ENCODE peak calls at places on chromosomes 7 and 10, in seven cellular contexts. One of them, this sample, is unnamed.

GRCh38 chr10:110533149-110533548 is 34.3 kb upstream of the SMC3 start:
- DNase-seq in heart right ventricle: no peak
- DNase-seq in kidney epithelial cell: no peak
- DNase-seq in HCT116: no peak
- DNase-seq in AG09309: no peak
- DNase-seq in RWPE1: no peak
- DNase-seq in endothelial cell: no peak
- DNase-seq in this sample: no peak

GRCh38 chr10:87734987-87735827 is 75.5 kb downstream of the PAPSS2 start:
- DNase-seq in heart right ventricle: no peak
- DNase-seq in kidney epithelial cell: no peak
- DNase-seq in HCT116: peak; percentile 29
- DNase-seq in AG09309: peak; percentile 16
- DNase-seq in RWPE1: peak; percentile 61
- DNase-seq in endothelial cell: peak; percentile 33
- DNase-seq in this sample: peak; percentile 6

GRCh38 chr7:18754766-18755165 is 259.2 kb downstream of the HDAC9 start:
- DNase-seq in heart right ventricle: no peak
- DNase-seq in kidney epithelial cell: no peak
- DNase-seq in HCT116: no peak
- DNase-seq in AG09309: no peak
- DNase-seq in RWPE1: no peak
- DNase-seq in endothelial cell: no peak
- DNase-seq in this sample: no peak

GRCh38 chr7:130069179-130069977 is 956 bp upstream of the KLHDC10 start:
- DNase-seq in heart right ventricle: no peak
- DNase-seq in kidney epithelial cell: no peak
- DNase-seq in HCT116: no peak
- DNase-seq in AG09309: no peak
- DNase-seq in RWPE1: no peak
- DNase-seq in endothelial cell: no peak
- DNase-seq in this sample: no peak

GRCh38 chr7:129884495-129884894 is 68.3 kb downstream of the UBE2H start:
- DNase-seq in heart right ventricle: no peak
- DNase-seq in kidney epithelial cell: no peak
- DNase-seq in HCT116: no peak
- DNase-seq in AG09309: no peak
- DNase-seq in RWPE1: no peak
- DNase-seq in endothelial cell: no peak
- DNase-seq in this sample: no peak

GRCh38 chr7:22001345-22002004 is 55.8 kb upstream of the CDCA7L start:
- DNase-seq in heart right ventricle: no peak
- DNase-seq in kidney epithelial cell: peak; percentile 32
- DNase-seq in HCT116: peak; percentile 36
- DNase-seq in AG09309: peak; percentile 43
- DNase-seq in RWPE1: peak; percentile 93
- DNase-seq in endothelial cell: peak; percentile 56
- DNase-seq in this sample: peak; percentile 57

GRCh38 chr10:121736315-121737002 is 138.2 kb upstream of the FGFR2 start:
- DNase-seq in heart right ventricle: no peak
- DNase-seq in kidney epithelial cell: no peak
- DNase-seq in HCT116: no peak
- DNase-seq in AG09309: no peak
- DNase-seq in RWPE1: no peak
- DNase-seq in endothelial cell: no peak
- DNase-seq in this sample: no peak

GRCh38 chr7:45874408-45875131 is 1.7 kb upstream of the CCDC201 start:
- DNase-seq in heart right ventricle: no peak
- DNase-seq in kidney epithelial cell: no peak
- DNase-seq in HCT116: no peak
- DNase-seq in AG09309: peak; percentile 69
- DNase-seq in RWPE1: peak; percentile 34
- DNase-seq in endothelial cell: no peak
- DNase-seq in this sample: no peak

GRCh38 chr10:101683226-101683625 is 11.7 kb downstream of the FBXW4 start:
- DNase-seq in heart right ventricle: no peak
- DNase-seq in kidney epithelial cell: no peak
- DNase-seq in HCT116: no peak
- DNase-seq in AG09309: no peak
- DNase-seq in RWPE1: no peak
- DNase-seq in endothelial cell: no peak
- DNase-seq in this sample: no peak

GRCh38 chr10:84329094-84329611 is 764 bp downstream of the CCSER2 start:
- DNase-seq in heart right ventricle: peak; percentile 17
- DNase-seq in kidney epithelial cell: no peak
- DNase-seq in HCT116: no peak
- DNase-seq in AG09309: no peak
- DNase-seq in RWPE1: no peak
- DNase-seq in endothelial cell: peak; percentile 24
- DNase-seq in this sample: peak; percentile 26

GRCh38 chr10:3775671-3776551 is 9.1 kb downstream of the KLF6 start:
- DNase-seq in heart right ventricle: no peak
- DNase-seq in kidney epithelial cell: no peak
- DNase-seq in HCT116: peak; percentile 55
- DNase-seq in AG09309: no peak
- DNase-seq in RWPE1: no peak
- DNase-seq in endothelial cell: no peak
- DNase-seq in this sample: no peak

GRCh38 chr10:21517983-21518628 is 7.4 kb downstream of the SKIDA1 start:
- DNase-seq in heart right ventricle: no peak
- DNase-seq in kidney epithelial cell: no peak
- DNase-seq in HCT116: no peak
- DNase-seq in AG09309: no peak
- DNase-seq in RWPE1: no peak
- DNase-seq in endothelial cell: no peak
- DNase-seq in this sample: no peak

GRCh38 chr10:105921348-105921747 is 1243.2 kb downstream of the SORCS1 start:
- DNase-seq in heart right ventricle: no peak
- DNase-seq in kidney epithelial cell: no peak
- DNase-seq in HCT116: no peak
- DNase-seq in AG09309: no peak
- DNase-seq in RWPE1: no peak
- DNase-seq in endothelial cell: no peak
- DNase-seq in this sample: no peak

GRCh38 chr7:134783294-134784069 is 4.0 kb downstream of the CALD1 start:
- DNase-seq in heart right ventricle: no peak
- DNase-seq in kidney epithelial cell: no peak
- DNase-seq in HCT116: no peak
- DNase-seq in AG09309: no peak
- DNase-seq in RWPE1: no peak
- DNase-seq in endothelial cell: no peak
- DNase-seq in this sample: no peak

GRCh38 chr7:12490105-12490688 is 80.3 kb upstream of the SCIN start:
- DNase-seq in heart right ventricle: no peak
- DNase-seq in kidney epithelial cell: no peak
- DNase-seq in HCT116: peak; percentile 29
- DNase-seq in AG09309: no peak
- DNase-seq in RWPE1: peak; percentile 38
- DNase-seq in endothelial cell: no peak
- DNase-seq in this sample: no peak

GRCh38 chr7:92466682-92467081 is 11.1 kb downstream of the ERVW-1 start:
- DNase-seq in heart right ventricle: no peak
- DNase-seq in kidney epithelial cell: no peak
- DNase-seq in HCT116: no peak
- DNase-seq in AG09309: no peak
- DNase-seq in RWPE1: no peak
- DNase-seq in endothelial cell: no peak
- DNase-seq in this sample: no peak

GRCh38 chr10:95406651-95407280 is 116.0 kb upstream of the PDLIM1 start:
- DNase-seq in heart right ventricle: peak; percentile 72
- DNase-seq in kidney epithelial cell: no peak
- DNase-seq in HCT116: no peak
- DNase-seq in AG09309: no peak
- DNase-seq in RWPE1: no peak
- DNase-seq in endothelial cell: no peak
- DNase-seq in this sample: no peak

GRCh38 chr7:44460325-44460724 is 30.1 kb downstream of the NUDCD3 start:
- DNase-seq in heart right ventricle: no peak
- DNase-seq in kidney epithelial cell: no peak
- DNase-seq in HCT116: no peak
- DNase-seq in AG09309: no peak
- DNase-seq in RWPE1: no peak
- DNase-seq in endothelial cell: no peak
- DNase-seq in this sample: no peak

GRCh38 chr7:937851-938484 is 16.5 kb downstream of the ADAP1 start:
- DNase-seq in heart right ventricle: peak; percentile 1
- DNase-seq in kidney epithelial cell: no peak
- DNase-seq in HCT116: no peak
- DNase-seq in AG09309: no peak
- DNase-seq in RWPE1: no peak
- DNase-seq in endothelial cell: no peak
- DNase-seq in this sample: no peak

GRCh38 chr10:71975087-71975890 is 11.1 kb downstream of the CHST3 start:
- DNase-seq in heart right ventricle: peak; percentile 68
- DNase-seq in kidney epithelial cell: no peak
- DNase-seq in HCT116: no peak
- DNase-seq in AG09309: no peak
- DNase-seq in RWPE1: no peak
- DNase-seq in endothelial cell: no peak
- DNase-seq in this sample: no peak

GRCh38 chr7:150363872-150364271 is 4.8 kb upstream of the REPIN1 start:
- DNase-seq in heart right ventricle: no peak
- DNase-seq in kidney epithelial cell: no peak
- DNase-seq in HCT116: no peak
- DNase-seq in AG09309: no peak
- DNase-seq in RWPE1: no peak
- DNase-seq in endothelial cell: no peak
- DNase-seq in this sample: no peak

GRCh38 chr7:156969972-156970420 is 20.5 kb downstream of the NOM1 start:
- DNase-seq in heart right ventricle: no peak
- DNase-seq in kidney epithelial cell: no peak
- DNase-seq in HCT116: no peak
- DNase-seq in AG09309: no peak
- DNase-seq in RWPE1: no peak
- DNase-seq in endothelial cell: no peak
- DNase-seq in this sample: no peak
- TF ChIP-seq CTCF in heart right ventricle: peak; percentile 40
- TF ChIP-seq CTCF in kidney epithelial cell: no peak
- TF ChIP-seq CTCF in HCT116: peak; percentile 49
- TF ChIP-seq CTCF in AG09309: peak; percentile 21
- TF ChIP-seq CTCF in RWPE1: peak; percentile 55
- TF ChIP-seq CTCF in endothelial cell: peak; percentile 74
- TF ChIP-seq CTCF in this sample: peak; percentile 66

GRCh38 chr7:155862516-155863257 is 50.4 kb upstream of the SHH start:
- DNase-seq in heart right ventricle: no peak
- DNase-seq in kidney epithelial cell: no peak
- DNase-seq in HCT116: no peak
- DNase-seq in AG09309: no peak
- DNase-seq in RWPE1: no peak
- DNase-seq in endothelial cell: no peak
- DNase-seq in this sample: no peak
- TF ChIP-seq CTCF in heart right ventricle: no peak
- TF ChIP-seq CTCF in kidney epithelial cell: peak; percentile 16
- TF ChIP-seq CTCF in HCT116: peak; percentile 58
- TF ChIP-seq CTCF in AG09309: no peak
- TF ChIP-seq CTCF in RWPE1: no peak
- TF ChIP-seq CTCF in endothelial cell: no peak
- TF ChIP-seq CTCF in this sample: peak; percentile 53

GRCh38 chr7:30894866-30895408 is 16.7 kb upstream of the AQP1 start:
- DNase-seq in heart right ventricle: no peak
- DNase-seq in kidney epithelial cell: no peak
- DNase-seq in HCT116: no peak
- DNase-seq in AG09309: no peak
- DNase-seq in RWPE1: no peak
- DNase-seq in endothelial cell: no peak
- DNase-seq in this sample: no peak
- TF ChIP-seq CTCF in heart right ventricle: no peak
- TF ChIP-seq CTCF in kidney epithelial cell: peak; percentile 16
- TF ChIP-seq CTCF in HCT116: no peak
- TF ChIP-seq CTCF in AG09309: peak; percentile 20
- TF ChIP-seq CTCF in RWPE1: no peak
- TF ChIP-seq CTCF in endothelial cell: no peak
- TF ChIP-seq CTCF in this sample: no peak

GRCh38 chr10:13518076-13518692 is 10.6 kb downstream of the BEND7 start:
- DNase-seq in heart right ventricle: no peak
- DNase-seq in kidney epithelial cell: no peak
- DNase-seq in HCT116: no peak
- DNase-seq in AG09309: no peak
- DNase-seq in RWPE1: no peak
- DNase-seq in endothelial cell: peak; percentile 35
- DNase-seq in this sample: no peak
- TF ChIP-seq CTCF in heart right ventricle: peak; percentile 33
- TF ChIP-seq CTCF in kidney epithelial cell: peak; percentile 58
- TF ChIP-seq CTCF in HCT116: no peak
- TF ChIP-seq CTCF in AG09309: peak; percentile 66
- TF ChIP-seq CTCF in RWPE1: peak; percentile 28
- TF ChIP-seq CTCF in endothelial cell: no peak
- TF ChIP-seq CTCF in this sample: peak; percentile 60

GRCh38 chr7:74203157-74203556 is 6.6 kb upstream of the LAT2 start:
- DNase-seq in heart right ventricle: no peak
- DNase-seq in kidney epithelial cell: no peak
- DNase-seq in HCT116: no peak
- DNase-seq in AG09309: peak; percentile 29
- DNase-seq in RWPE1: peak; percentile 54
- DNase-seq in endothelial cell: peak; percentile 38
- DNase-seq in this sample: no peak
- TF ChIP-seq CTCF in heart right ventricle: peak; percentile 53
- TF ChIP-seq CTCF in kidney epithelial cell: peak; percentile 64
- TF ChIP-seq CTCF in HCT116: peak; percentile 62
- TF ChIP-seq CTCF in AG09309: peak; percentile 70
- TF ChIP-seq CTCF in RWPE1: peak; percentile 56
- TF ChIP-seq CTCF in endothelial cell: peak; percentile 76
- TF ChIP-seq CTCF in this sample: peak; percentile 63